ENCODE peak calls at places on chromosome 10, in seven cellular contexts. W is T1000; G is GM12878; H is psoas muscle; Y is skeletal muscle cell; V is activated naive CD8-positive, alpha-beta T cell treated with anti-CD3 and anti-CD28 coated beads, Interleukin-2, amount 50 U/mL, for 16 hours; O is NCI-H146. I is an unnamed sample.

GRCh38 chr10:70564113-70564725 is 38.3 kb downstream of the PRF1 start:
- DNase-seq in O (no peak), G (no peak), V (no peak), H (no peak), Y (no peak), W (no peak), I (no peak)

GRCh38 chr10:8510471-8510870 is 456.0 kb downstream of the GATA3 start:
- DNase-seq in V (no peak), Y (no peak), H (no peak), O (no peak), W (no peak), G (no peak), I (no peak)

GRCh38 chr10:119650692-119651513 is at the start of gene BAG3:
- DNase-seq in G (no peak), V (peak; percentile 49), W (peak; percentile 92), O (peak; percentile 89), Y (peak; percentile 68), H (peak; percentile 95), I (peak; percentile 85)

GRCh38 chr10:11797847-11798633 is 25.1 kb upstream of the PROSER2 start:
- DNase-seq in W (no peak), Y (no peak), G (no peak), H (no peak), O (no peak), V (no peak), I (no peak)

GRCh38 chr10:62614389-62615157 is 189.9 kb upstream of the ADO start:
- DNase-seq in G (peak; percentile 82), V (no peak), O (no peak), W (no peak), H (no peak), Y (no peak), I (no peak)

GRCh38 chr10:101694056-101694673 is 805 bp downstream of the FBXW4 start:
- DNase-seq in V (peak; percentile 14), Y (no peak), W (peak; percentile 47), H (peak; percentile 57), O (peak; percentile 73), G (no peak), I (peak; percentile 56)

GRCh38 chr10:113060221-113061053 is 110.4 kb downstream of the TCF7L2 start:
- DNase-seq in G (no peak), W (no peak), O (no peak), H (peak; percentile 64), Y (no peak), V (no peak), I (no peak)

GRCh38 chr10:115432188-115432819 is 339.1 kb downstream of the ATRNL1 start:
- DNase-seq in Y (peak; percentile 6), V (no peak), H (no peak), G (no peak), O (peak; percentile 1), W (no peak), I (no peak)

GRCh38 chr10:22479419-22479818 is 134.1 kb downstream of the SPAG6 start:
- DNase-seq in Y (no peak), H (no peak), O (no peak), V (no peak), W (no peak), G (no peak), I (no peak)

GRCh38 chr10:44437837-44438752 is 53.2 kb upstream of the CXCL12 start:
- DNase-seq in O (no peak), H (no peak), V (no peak), W (no peak), G (no peak), Y (no peak), I (no peak)

GRCh38 chr10:121310151-121310711 is 288.0 kb downstream of the FGFR2 start:
- DNase-seq in G (no peak), W (no peak), H (no peak), Y (no peak), V (no peak), O (peak; percentile 98), I (no peak)

GRCh38 chr10:78829570-78829969 is 239.2 kb upstream of the ZMIZ1 start:
- DNase-seq in V (no peak), Y (no peak), G (no peak), O (no peak), H (no peak), W (no peak), I (no peak)

GRCh38 chr10:122140477-122140902 is 130.6 kb upstream of the BTBD16 start:
- DNase-seq in G (no peak), O (no peak), H (peak; percentile 49), V (no peak), W (peak; percentile 77), Y (no peak), I (no peak)

GRCh38 chr10:119538632-119539358 is 3.7 kb downstream of the RGS10 start:
- DNase-seq in H (no peak), V (peak; percentile 14), Y (no peak), W (no peak), G (no peak), O (peak; percentile 10), I (no peak)

GRCh38 chr10:116665541-116666125 is 44.9 kb downstream of the PNLIPRP2 start:
- DNase-seq in Y (peak; percentile 33), H (peak; percentile 35), G (no peak), O (no peak), V (no peak), W (no peak), I (no peak)

GRCh38 chr10:17214991-17215781 is 12.9 kb upstream of the VIM start:
- DNase-seq in O (no peak), G (no peak), W (no peak), V (no peak), H (no peak), Y (peak; percentile 97), I (no peak)

GRCh38 chr10:9239298-9239697 is 1184.8 kb downstream of the GATA3 start:
- DNase-seq in W (no peak), Y (no peak), O (peak; percentile 95), V (no peak), G (no peak), H (no peak), I (no peak)

GRCh38 chr10:60399343-60399742 is 9.7 kb upstream of the ANK3 start:
- DNase-seq in W (no peak), G (no peak), Y (no peak), H (no peak), V (no peak), O (no peak), I (no peak)

GRCh38 chr10:62258926-62259325 is 9.7 kb downstream of the RTKN2 start:
- DNase-seq in V (no peak), O (no peak), W (no peak), Y (no peak), H (no peak), G (no peak), I (no peak)

GRCh38 chr10:10326119-10326518 is 691.6 kb upstream of the CELF2 start:
- DNase-seq in O (no peak), H (no peak), G (no peak), W (no peak), V (no peak), Y (no peak), I (no peak)

GRCh38 chr10:99435986-99436633 is 5.7 kb upstream of the GOT1 start:
- DNase-seq in V (no peak), W (no peak), G (no peak), Y (no peak), O (peak; percentile 57), H (no peak), I (no peak)

GRCh38 chr10:26093229-26093628 is 123.3 kb upstream of the GAD2 start:
- DNase-seq in H (no peak), Y (no peak), G (no peak), V (no peak), W (no peak), O (no peak), I (no peak)

I was measured in progenitor cell of endocrine pancreas.